ENCODE peak calls at places on chromosomes 6 and 20, in five cellular contexts. One of them, this sample, is unnamed. For H3K4me1, the result is how much of the 10 kb centered on the place peaks cover.

GRCh38 chr6:56314683-56315523 is 67.5 kb upstream of the COL21A1 start:
- DNase-seq in CD8-positive, alpha-beta T cell: no peak
- DNase-seq in left ventricle myocardium inferior: no peak
- DNase-seq in psoas muscle: no peak
- DNase-seq in CD4-positive, alpha-beta memory T cell: no peak
- DNase-seq in this sample: no peak

GRCh38 chr6:142155895-142156757 is 9.1 kb downstream of the VTA1 start:
- DNase-seq in CD8-positive, alpha-beta T cell: no peak
- DNase-seq in left ventricle myocardium inferior: no peak
- DNase-seq in psoas muscle: no peak
- DNase-seq in CD4-positive, alpha-beta memory T cell: peak
- DNase-seq in this sample: no peak

GRCh38 chr6:169250660-169251059 is 3.0 kb downstream of the THBS2 start:
- DNase-seq in CD8-positive, alpha-beta T cell: no peak
- DNase-seq in left ventricle myocardium inferior: no peak
- DNase-seq in psoas muscle: no peak
- DNase-seq in CD4-positive, alpha-beta memory T cell: no peak
- DNase-seq in this sample: no peak

GRCh38 chr6:15793826-15794225 is 131.0 kb upstream of the DTNBP1 start:
- DNase-seq in CD8-positive, alpha-beta T cell: no peak
- DNase-seq in left ventricle myocardium inferior: no peak
- DNase-seq in psoas muscle: no peak
- DNase-seq in CD4-positive, alpha-beta memory T cell: no peak
- DNase-seq in this sample: no peak

GRCh38 chr6:139498715-139499114 is 124.3 kb upstream of the CITED2 start:
- DNase-seq in CD8-positive, alpha-beta T cell: no peak
- DNase-seq in left ventricle myocardium inferior: no peak
- DNase-seq in psoas muscle: no peak
- DNase-seq in CD4-positive, alpha-beta memory T cell: no peak
- DNase-seq in this sample: no peak

GRCh38 chr20:48471734-48472408 is 355.9 kb downstream of the PREX1 start:
- DNase-seq in CD8-positive, alpha-beta T cell: no peak
- DNase-seq in left ventricle myocardium inferior: no peak
- DNase-seq in psoas muscle: no peak
- DNase-seq in CD4-positive, alpha-beta memory T cell: no peak
- DNase-seq in this sample: no peak

GRCh38 chr6:138257638-138258040 is 39.3 kb upstream of the PBOV1 start:
- DNase-seq in CD8-positive, alpha-beta T cell: no peak
- DNase-seq in left ventricle myocardium inferior: no peak
- DNase-seq in psoas muscle: no peak
- DNase-seq in CD4-positive, alpha-beta memory T cell: no peak
- DNase-seq in this sample: no peak

GRCh38 chr20:59751075-59751711 is 146.9 kb downstream of the PHACTR3 start:
- DNase-seq in CD8-positive, alpha-beta T cell: no peak
- DNase-seq in left ventricle myocardium inferior: peak
- DNase-seq in psoas muscle: peak
- DNase-seq in CD4-positive, alpha-beta memory T cell: no peak
- DNase-seq in this sample: no peak

GRCh38 chr6:145744619-145745018 is 9.3 kb upstream of the EPM2A start:
- DNase-seq in CD8-positive, alpha-beta T cell: no peak
- DNase-seq in left ventricle myocardium inferior: no peak
- DNase-seq in psoas muscle: no peak
- DNase-seq in CD4-positive, alpha-beta memory T cell: no peak
- DNase-seq in this sample: no peak

GRCh38 chr6:157289764-157290163 is 33.6 kb downstream of the TMEM242 start:
- DNase-seq in CD8-positive, alpha-beta T cell: no peak
- DNase-seq in left ventricle myocardium inferior: no peak
- DNase-seq in psoas muscle: no peak
- DNase-seq in CD4-positive, alpha-beta memory T cell: no peak
- DNase-seq in this sample: no peak

GRCh38 chr6:109174911-109175310 is 79.6 kb downstream of the CEP57L1 start:
- DNase-seq in CD8-positive, alpha-beta T cell: no peak
- DNase-seq in left ventricle myocardium inferior: no peak
- DNase-seq in psoas muscle: no peak
- DNase-seq in CD4-positive, alpha-beta memory T cell: no peak
- DNase-seq in this sample: no peak

GRCh38 chr20:10837901-10838300 is 164.1 kb upstream of the JAG1 start:
- DNase-seq in CD8-positive, alpha-beta T cell: no peak
- DNase-seq in left ventricle myocardium inferior: no peak
- DNase-seq in psoas muscle: no peak
- DNase-seq in CD4-positive, alpha-beta memory T cell: no peak
- DNase-seq in this sample: no peak

GRCh38 chr6:165767228-165767627 is 104.2 kb upstream of the PDE10A start:
- DNase-seq in CD8-positive, alpha-beta T cell: no peak
- DNase-seq in left ventricle myocardium inferior: no peak
- DNase-seq in psoas muscle: no peak
- DNase-seq in CD4-positive, alpha-beta memory T cell: no peak
- DNase-seq in this sample: no peak

GRCh38 chr6:44179072-44179536 is 20.5 kb downstream of the CAPN11 start:
- DNase-seq in CD8-positive, alpha-beta T cell: no peak
- DNase-seq in left ventricle myocardium inferior: no peak
- DNase-seq in psoas muscle: no peak
- DNase-seq in CD4-positive, alpha-beta memory T cell: no peak
- DNase-seq in this sample: no peak

GRCh38 chr6:104941694-104942177 is 15.2 kb upstream of the LIN28B start:
- DNase-seq in CD8-positive, alpha-beta T cell: no peak
- DNase-seq in left ventricle myocardium inferior: no peak
- DNase-seq in psoas muscle: no peak
- DNase-seq in CD4-positive, alpha-beta memory T cell: no peak
- DNase-seq in this sample: no peak

GRCh38 chr6:36928547-36928918 is 26.0 kb upstream of the PI16 start:
- DNase-seq in CD8-positive, alpha-beta T cell: no peak
- DNase-seq in left ventricle myocardium inferior: no peak
- DNase-seq in psoas muscle: peak
- DNase-seq in CD4-positive, alpha-beta memory T cell: no peak
- DNase-seq in this sample: no peak

GRCh38 chr20:22338140-22338708 is 246.1 kb downstream of the FOXA2 start:
- DNase-seq in CD8-positive, alpha-beta T cell: no peak
- DNase-seq in left ventricle myocardium inferior: no peak
- DNase-seq in psoas muscle: no peak
- DNase-seq in CD4-positive, alpha-beta memory T cell: no peak
- DNase-seq in this sample: no peak

GRCh38 chr20:3328501-3328900 is 79.0 kb downstream of the DNAAF9 start:
- DNase-seq in CD8-positive, alpha-beta T cell: no peak
- DNase-seq in left ventricle myocardium inferior: no peak
- DNase-seq in psoas muscle: no peak
- DNase-seq in CD4-positive, alpha-beta memory T cell: peak
- DNase-seq in this sample: peak

GRCh38 chr6:54238407-54238806 is 69.8 kb upstream of the TINAG start:
- DNase-seq in CD8-positive, alpha-beta T cell: no peak
- DNase-seq in left ventricle myocardium inferior: no peak
- DNase-seq in psoas muscle: no peak
- DNase-seq in CD4-positive, alpha-beta memory T cell: no peak
- DNase-seq in this sample: no peak

GRCh38 chr6:125201961-125202729 is 48.6 kb downstream of the TPD52L1 start:
- DNase-seq in CD8-positive, alpha-beta T cell: no peak
- DNase-seq in left ventricle myocardium inferior: peak
- DNase-seq in psoas muscle: peak
- DNase-seq in CD4-positive, alpha-beta memory T cell: no peak
- DNase-seq in this sample: no peak

GRCh38 chr6:99334526-99335127 is 14.8 kb downstream of the FAXC start:
- DNase-seq in CD8-positive, alpha-beta T cell: no peak
- DNase-seq in left ventricle myocardium inferior: no peak
- DNase-seq in psoas muscle: no peak
- DNase-seq in CD4-positive, alpha-beta memory T cell: no peak
- DNase-seq in this sample: no peak

GRCh38 chr20:20436689-20437088 is 68.8 kb downstream of the INSM1 start:
- DNase-seq in CD8-positive, alpha-beta T cell: no peak
- DNase-seq in left ventricle myocardium inferior: no peak
- DNase-seq in psoas muscle: no peak
- DNase-seq in CD4-positive, alpha-beta memory T cell: no peak
- DNase-seq in this sample: no peak

GRCh38 chr6:154440022-154440421 is 70.5 kb downstream of the CNKSR3 start:
- DNase-seq in CD8-positive, alpha-beta T cell: no peak
- DNase-seq in left ventricle myocardium inferior: no peak
- DNase-seq in psoas muscle: no peak
- DNase-seq in CD4-positive, alpha-beta memory T cell: no peak
- DNase-seq in this sample: no peak

GRCh38 chr6:25370175-25371036 is 91.2 kb downstream of the CARMIL1 start:
- DNase-seq in CD8-positive, alpha-beta T cell: no peak
- DNase-seq in left ventricle myocardium inferior: no peak
- DNase-seq in psoas muscle: no peak
- DNase-seq in CD4-positive, alpha-beta memory T cell: no peak
- DNase-seq in this sample: no peak

GRCh38 chr6:73586416-73586974 is 65.7 kb upstream of the EEF1A1 start:
- DNase-seq in CD8-positive, alpha-beta T cell: no peak
- DNase-seq in left ventricle myocardium inferior: no peak
- DNase-seq in psoas muscle: no peak
- DNase-seq in CD4-positive, alpha-beta memory T cell: no peak
- DNase-seq in this sample: no peak

GRCh38 chr6:12173670-12174069 is 116.5 kb upstream of the EDN1 start:
- DNase-seq in CD8-positive, alpha-beta T cell: no peak
- DNase-seq in left ventricle myocardium inferior: no peak
- DNase-seq in psoas muscle: no peak
- DNase-seq in CD4-positive, alpha-beta memory T cell: no peak
- DNase-seq in this sample: no peak

GRCh38 chr6:33914519-33915120 is 110.8 kb upstream of the MLN start:
- DNase-seq in CD8-positive, alpha-beta T cell: peak
- DNase-seq in left ventricle myocardium inferior: no peak
- DNase-seq in psoas muscle: no peak
- DNase-seq in CD4-positive, alpha-beta memory T cell: peak
- DNase-seq in this sample: peak

GRCh38 chr6:38789256-38789655 is 74.1 kb downstream of the DNAH8 start:
- DNase-seq in CD8-positive, alpha-beta T cell: no peak
- DNase-seq in left ventricle myocardium inferior: no peak
- DNase-seq in psoas muscle: no peak
- DNase-seq in CD4-positive, alpha-beta memory T cell: no peak
- DNase-seq in this sample: no peak

DNA sequence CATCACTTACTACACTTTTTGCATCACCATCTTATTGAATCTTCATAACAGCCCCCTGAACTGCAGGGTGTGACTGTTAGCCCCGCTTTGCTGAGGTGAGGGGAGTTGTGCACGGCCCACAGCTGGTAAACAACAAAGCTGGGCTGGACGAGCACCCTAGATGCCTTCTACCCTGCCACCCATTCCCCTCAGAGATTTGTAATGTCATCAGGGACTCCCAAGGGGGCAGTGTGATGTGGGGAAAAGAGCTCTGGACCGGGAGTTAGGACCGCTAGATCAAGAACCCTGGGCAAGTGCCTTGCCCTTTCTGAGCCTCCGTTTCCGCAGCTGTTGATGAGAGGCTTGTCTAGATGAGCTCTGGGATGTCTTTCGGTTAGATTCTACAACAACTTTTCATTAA is 20.9 kb downstream of the PKIG start:
- DNase-seq in CD8-positive, alpha-beta T cell: no peak
- DNase-seq in left ventricle myocardium inferior: no peak
- DNase-seq in psoas muscle: no peak
- DNase-seq in CD4-positive, alpha-beta memory T cell: no peak
- DNase-seq in this sample: no peak
- H3K4me1 ChIP-seq in CD8-positive, alpha-beta T cell: under half
- H3K4me1 ChIP-seq in left ventricle myocardium inferior: half or more
- H3K4me1 ChIP-seq in psoas muscle: half or more
- H3K4me1 ChIP-seq in CD4-positive, alpha-beta memory T cell: under half
- H3K4me1 ChIP-seq in this sample: under half

GRCh38 chr6:133248241-133249001 is 7.3 kb downstream of the EYA4 start:
- DNase-seq in CD8-positive, alpha-beta T cell: no peak
- DNase-seq in left ventricle myocardium inferior: no peak
- DNase-seq in psoas muscle: no peak
- DNase-seq in CD4-positive, alpha-beta memory T cell: no peak
- DNase-seq in this sample: no peak
- H3K4me3 ChIP-seq in CD8-positive, alpha-beta T cell: no peak
- H3K4me3 ChIP-seq in left ventricle myocardium inferior: no peak
- H3K4me3 ChIP-seq in psoas muscle: no peak
- H3K4me3 ChIP-seq in CD4-positive, alpha-beta memory T cell: no peak
- H3K4me3 ChIP-seq in this sample: no peak

DNA sequence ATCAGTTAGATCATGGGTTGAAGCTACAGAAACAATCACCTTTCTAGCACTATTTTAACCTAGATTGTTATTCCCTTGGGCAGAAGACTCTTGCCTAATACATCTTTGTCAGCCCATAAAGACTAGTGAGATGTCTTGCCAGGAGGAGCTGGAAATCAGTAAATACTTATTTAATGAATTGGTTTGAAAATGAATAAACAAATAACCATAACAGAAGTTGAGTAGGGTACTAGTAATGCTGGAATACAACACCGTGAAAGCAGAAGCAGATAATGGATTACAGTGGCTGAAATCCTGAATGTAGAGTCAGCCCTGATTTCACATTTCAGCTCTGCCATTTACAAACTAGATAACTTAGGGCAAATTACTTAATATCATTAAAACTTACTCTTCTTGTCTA is 236.1 kb downstream of the PACRG start:
- DNase-seq in CD8-positive, alpha-beta T cell: no peak
- DNase-seq in left ventricle myocardium inferior: no peak
- DNase-seq in psoas muscle: no peak
- DNase-seq in CD4-positive, alpha-beta memory T cell: no peak
- DNase-seq in this sample: no peak
- H3K4me1 ChIP-seq in CD8-positive, alpha-beta T cell: under half
- H3K4me1 ChIP-seq in left ventricle myocardium inferior: under half
- H3K4me1 ChIP-seq in psoas muscle: under half
- H3K4me1 ChIP-seq in CD4-positive, alpha-beta memory T cell: under half
- H3K4me1 ChIP-seq in this sample: under half

GRCh38 chr20:4720977-4721349 is 746 bp upstream of the PRND start:
- DNase-seq in CD8-positive, alpha-beta T cell: no peak
- DNase-seq in left ventricle myocardium inferior: no peak
- DNase-seq in psoas muscle: no peak
- DNase-seq in CD4-positive, alpha-beta memory T cell: no peak
- DNase-seq in this sample: no peak

GRCh38 chr20:4721719-4722118 is at the start of gene PRND:
- DNase-seq in CD8-positive, alpha-beta T cell: no peak
- DNase-seq in left ventricle myocardium inferior: no peak
- DNase-seq in psoas muscle: no peak
- DNase-seq in CD4-positive, alpha-beta memory T cell: no peak
- DNase-seq in this sample: no peak

GRCh38 chr20:4722571-4722970 is 862 bp downstream of the PRND start:
- DNase-seq in CD8-positive, alpha-beta T cell: no peak
- DNase-seq in left ventricle myocardium inferior: no peak
- DNase-seq in psoas muscle: no peak
- DNase-seq in CD4-positive, alpha-beta memory T cell: no peak
- DNase-seq in this sample: no peak

GRCh38 chr20:4719190-4719589 is 2.5 kb upstream of the PRND start:
- DNase-seq in CD8-positive, alpha-beta T cell: no peak
- DNase-seq in left ventricle myocardium inferior: no peak
- DNase-seq in psoas muscle: no peak
- DNase-seq in CD4-positive, alpha-beta memory T cell: no peak
- DNase-seq in this sample: no peak

DNA sequence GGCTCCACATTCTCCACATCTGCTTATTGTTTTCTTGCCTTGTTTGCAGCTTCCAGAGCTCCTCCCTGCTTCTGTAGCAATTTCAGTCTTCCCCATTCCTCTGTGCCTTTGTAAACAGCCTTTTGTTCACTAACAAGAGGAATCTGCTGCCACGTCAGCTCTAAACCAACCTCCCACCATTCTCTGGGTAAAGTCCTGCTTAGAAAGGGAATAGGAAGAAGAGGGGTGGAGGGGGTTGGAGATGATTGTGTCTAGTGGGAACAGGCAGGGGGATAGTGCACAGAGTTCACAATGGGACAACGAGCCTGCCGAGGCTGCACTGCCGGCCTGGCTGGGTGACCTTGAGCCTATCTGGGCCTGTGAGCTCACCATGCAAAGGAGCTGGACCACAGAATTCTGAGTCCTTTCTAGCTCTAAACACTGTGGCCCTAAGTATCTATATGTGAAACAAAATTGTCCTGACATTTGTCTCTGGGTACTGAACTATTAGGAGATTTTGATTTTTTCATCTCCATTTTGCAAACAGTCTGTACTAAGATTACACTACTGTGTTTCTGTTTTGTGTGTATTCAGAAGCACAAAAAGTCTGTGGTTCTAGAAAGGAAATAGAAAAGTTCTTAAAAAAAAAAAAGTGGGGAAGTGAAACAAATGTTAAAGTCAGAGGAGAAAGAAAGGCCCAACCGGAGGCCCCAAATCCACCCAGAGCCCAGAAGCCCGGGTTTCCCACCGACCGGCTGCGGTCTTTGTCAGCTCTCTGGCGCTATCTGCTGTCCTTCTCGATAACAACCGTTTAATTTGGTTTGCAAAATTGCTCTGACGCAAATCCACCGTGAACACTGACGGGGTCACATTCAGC is 1.4 kb upstream of the PRND start:
- DNase-seq in CD8-positive, alpha-beta T cell: peak
- DNase-seq in left ventricle myocardium inferior: peak
- DNase-seq in psoas muscle: peak
- DNase-seq in CD4-positive, alpha-beta memory T cell: peak
- DNase-seq in this sample: peak
- H3K4me3 ChIP-seq in CD8-positive, alpha-beta T cell: no peak
- H3K4me3 ChIP-seq in left ventricle myocardium inferior: no peak
- H3K4me3 ChIP-seq in psoas muscle: peak
- H3K4me3 ChIP-seq in CD4-positive, alpha-beta memory T cell: no peak
- H3K4me3 ChIP-seq in this sample: no peak